ENCODE peak calls at places on chromosomes 4 and X, in nine cellular contexts. One of them, this sample, is unnamed. For H3K9me3, the result is how much of the 10 kb centered on the place peaks cover.

GRCh38 chr4:87278335-87278794 is 44.3 kb downstream of the HSD17B13 start:
- DNase-seq in left ventricle myocardium inferior: no peak
- DNase-seq in tibial artery: no peak
- DNase-seq in neural progenitor cell: peak
- DNase-seq in PC-9: no peak
- DNase-seq in heart left ventricle: no peak
- DNase-seq in A549: no peak
- DNase-seq in keratinocyte: no peak
- DNase-seq in mammary epithelial cell: no peak
- DNase-seq in this sample: no peak

GRCh38 chrX:67614006-67614405 is 70.2 kb downstream of the AR start:
- DNase-seq in left ventricle myocardium inferior: no peak
- DNase-seq in tibial artery: no peak
- DNase-seq in neural progenitor cell: no peak
- DNase-seq in PC-9: no peak
- DNase-seq in heart left ventricle: no peak
- DNase-seq in A549: no peak
- DNase-seq in keratinocyte: no peak
- DNase-seq in mammary epithelial cell: no peak
- DNase-seq in this sample: no peak

GRCh38 chr4:1218892-1219552 is 29.9 kb downstream of the CTBP1 start:
- DNase-seq in left ventricle myocardium inferior: no peak
- DNase-seq in tibial artery: no peak
- DNase-seq in neural progenitor cell: no peak
- DNase-seq in PC-9: no peak
- DNase-seq in heart left ventricle: no peak
- DNase-seq in A549: no peak
- DNase-seq in keratinocyte: no peak
- DNase-seq in mammary epithelial cell: no peak
- DNase-seq in this sample: no peak

GRCh38 chr4:92241094-92241493 is 62.7 kb upstream of the GRID2 start:
- DNase-seq in left ventricle myocardium inferior: no peak
- DNase-seq in tibial artery: no peak
- DNase-seq in neural progenitor cell: no peak
- DNase-seq in PC-9: no peak
- DNase-seq in heart left ventricle: no peak
- DNase-seq in A549: no peak
- DNase-seq in keratinocyte: no peak
- DNase-seq in mammary epithelial cell: peak
- DNase-seq in this sample: no peak

GRCh38 chrX:152821145-152821765 is 9.3 kb downstream of the CETN2 start:
- DNase-seq in left ventricle myocardium inferior: no peak
- DNase-seq in tibial artery: no peak
- DNase-seq in neural progenitor cell: peak
- DNase-seq in PC-9: peak
- DNase-seq in heart left ventricle: no peak
- DNase-seq in A549: peak
- DNase-seq in keratinocyte: no peak
- DNase-seq in mammary epithelial cell: peak
- DNase-seq in this sample: no peak

GRCh38 chr4:38068107-38068506 is 107.9 kb downstream of the PTTG2 start:
- DNase-seq in left ventricle myocardium inferior: no peak
- DNase-seq in tibial artery: no peak
- DNase-seq in neural progenitor cell: no peak
- DNase-seq in PC-9: no peak
- DNase-seq in heart left ventricle: no peak
- DNase-seq in A549: no peak
- DNase-seq in keratinocyte: no peak
- DNase-seq in mammary epithelial cell: no peak
- DNase-seq in this sample: no peak

GRCh38 chr4:118034061-118034785 is at the start of gene NDST3:
- DNase-seq in left ventricle myocardium inferior: no peak
- DNase-seq in tibial artery: peak
- DNase-seq in neural progenitor cell: peak
- DNase-seq in PC-9: peak
- DNase-seq in heart left ventricle: peak
- DNase-seq in A549: peak
- DNase-seq in keratinocyte: peak
- DNase-seq in mammary epithelial cell: peak
- DNase-seq in this sample: no peak

GRCh38 chrX:68570598-68570997 is 71.7 kb downstream of the YIPF6 start:
- DNase-seq in left ventricle myocardium inferior: no peak
- DNase-seq in tibial artery: no peak
- DNase-seq in neural progenitor cell: no peak
- DNase-seq in PC-9: no peak
- DNase-seq in heart left ventricle: no peak
- DNase-seq in A549: no peak
- DNase-seq in keratinocyte: no peak
- DNase-seq in mammary epithelial cell: peak
- DNase-seq in this sample: no peak

GRCh38 chr4:61202638-61203495 is 2.7 kb downstream of the ADGRL3 start:
- DNase-seq in left ventricle myocardium inferior: peak
- DNase-seq in tibial artery: no peak
- DNase-seq in neural progenitor cell: peak
- DNase-seq in PC-9: no peak
- DNase-seq in heart left ventricle: peak
- DNase-seq in A549: no peak
- DNase-seq in keratinocyte: no peak
- DNase-seq in mammary epithelial cell: peak
- DNase-seq in this sample: no peak

GRCh38 chr4:17385403-17385802 is 126.5 kb downstream of the QDPR start:
- DNase-seq in left ventricle myocardium inferior: no peak
- DNase-seq in tibial artery: no peak
- DNase-seq in neural progenitor cell: no peak
- DNase-seq in PC-9: no peak
- DNase-seq in heart left ventricle: no peak
- DNase-seq in A549: no peak
- DNase-seq in keratinocyte: no peak
- DNase-seq in mammary epithelial cell: peak
- DNase-seq in this sample: no peak

GRCh38 chr4:152665691-152666410 is 13.9 kb downstream of the TMEM154 start:
- DNase-seq in left ventricle myocardium inferior: no peak
- DNase-seq in tibial artery: no peak
- DNase-seq in neural progenitor cell: no peak
- DNase-seq in PC-9: no peak
- DNase-seq in heart left ventricle: no peak
- DNase-seq in A549: no peak
- DNase-seq in keratinocyte: no peak
- DNase-seq in mammary epithelial cell: no peak
- DNase-seq in this sample: no peak

GRCh38 chr4:169485791-169486742 is 126.3 kb downstream of the NEK1 start:
- DNase-seq in left ventricle myocardium inferior: no peak
- DNase-seq in tibial artery: no peak
- DNase-seq in neural progenitor cell: peak
- DNase-seq in PC-9: peak
- DNase-seq in heart left ventricle: no peak
- DNase-seq in A549: peak
- DNase-seq in keratinocyte: no peak
- DNase-seq in mammary epithelial cell: peak
- DNase-seq in this sample: no peak

GRCh38 chr4:186033027-186033426 is 35.9 kb upstream of the TLR3 start:
- DNase-seq in left ventricle myocardium inferior: no peak
- DNase-seq in tibial artery: no peak
- DNase-seq in neural progenitor cell: no peak
- DNase-seq in PC-9: no peak
- DNase-seq in heart left ventricle: no peak
- DNase-seq in A549: no peak
- DNase-seq in keratinocyte: no peak
- DNase-seq in mammary epithelial cell: no peak
- DNase-seq in this sample: no peak

GRCh38 chr4:138275946-138276621 is 33.9 kb upstream of the SLC7A11 start:
- DNase-seq in left ventricle myocardium inferior: no peak
- DNase-seq in tibial artery: no peak
- DNase-seq in neural progenitor cell: no peak
- DNase-seq in PC-9: peak
- DNase-seq in heart left ventricle: no peak
- DNase-seq in A549: peak
- DNase-seq in keratinocyte: peak
- DNase-seq in mammary epithelial cell: peak
- DNase-seq in this sample: peak

GRCh38 chrX:23662187-23662586 is 5.1 kb upstream of the PRDX4 start:
- DNase-seq in left ventricle myocardium inferior: no peak
- DNase-seq in tibial artery: no peak
- DNase-seq in neural progenitor cell: no peak
- DNase-seq in PC-9: no peak
- DNase-seq in heart left ventricle: no peak
- DNase-seq in A549: no peak
- DNase-seq in keratinocyte: no peak
- DNase-seq in mammary epithelial cell: no peak
- DNase-seq in this sample: no peak

GRCh38 chrX:30060718-30061117 is 154.6 kb upstream of the MAGEB2 start:
- DNase-seq in left ventricle myocardium inferior: no peak
- DNase-seq in tibial artery: no peak
- DNase-seq in neural progenitor cell: peak
- DNase-seq in PC-9: no peak
- DNase-seq in heart left ventricle: no peak
- DNase-seq in A549: peak
- DNase-seq in keratinocyte: no peak
- DNase-seq in mammary epithelial cell: peak
- DNase-seq in this sample: no peak

GRCh38 chr4:147477439-147477838 is 3.5 kb upstream of the EDNRA start:
- DNase-seq in left ventricle myocardium inferior: no peak
- DNase-seq in tibial artery: no peak
- DNase-seq in neural progenitor cell: no peak
- DNase-seq in PC-9: no peak
- DNase-seq in heart left ventricle: no peak
- DNase-seq in A549: no peak
- DNase-seq in keratinocyte: no peak
- DNase-seq in mammary epithelial cell: no peak
- DNase-seq in this sample: no peak

GRCh38 chr4:151555151-151555945 is 146.4 kb downstream of the FHIP1A start:
- DNase-seq in left ventricle myocardium inferior: no peak
- DNase-seq in tibial artery: no peak
- DNase-seq in neural progenitor cell: no peak
- DNase-seq in PC-9: no peak
- DNase-seq in heart left ventricle: no peak
- DNase-seq in A549: no peak
- DNase-seq in keratinocyte: no peak
- DNase-seq in mammary epithelial cell: peak
- DNase-seq in this sample: no peak

GRCh38 chr4:20684852-20685763 is 15.2 kb upstream of the PACRGL start:
- DNase-seq in left ventricle myocardium inferior: no peak
- DNase-seq in tibial artery: no peak
- DNase-seq in neural progenitor cell: peak
- DNase-seq in PC-9: no peak
- DNase-seq in heart left ventricle: no peak
- DNase-seq in A549: peak
- DNase-seq in keratinocyte: no peak
- DNase-seq in mammary epithelial cell: no peak
- DNase-seq in this sample: peak

DNA sequence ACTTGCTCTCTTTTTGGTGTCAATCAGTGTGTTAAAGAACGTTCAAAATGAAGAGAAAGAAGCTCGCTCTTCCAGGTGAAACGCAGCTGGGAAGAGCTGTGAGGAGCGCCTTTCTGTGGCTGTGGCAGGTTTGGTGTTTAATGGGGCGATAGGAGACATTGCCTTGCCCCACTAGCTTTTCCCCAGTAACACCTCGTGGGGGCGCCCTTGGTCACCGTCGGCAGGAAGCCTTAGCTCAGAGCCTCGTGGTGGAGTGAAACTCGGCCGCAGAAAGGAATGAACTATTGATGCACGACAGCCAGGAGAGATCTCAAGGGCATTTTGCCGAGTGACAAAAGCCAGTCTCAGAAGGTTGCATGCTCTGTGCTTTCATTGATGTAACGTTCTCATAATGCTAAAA is 65.1 kb downstream of the GPR143 start:
- DNase-seq in left ventricle myocardium inferior: no peak
- DNase-seq in tibial artery: no peak
- DNase-seq in neural progenitor cell: no peak
- DNase-seq in PC-9: no peak
- DNase-seq in heart left ventricle: no peak
- DNase-seq in A549: no peak
- DNase-seq in keratinocyte: no peak
- DNase-seq in mammary epithelial cell: no peak
- DNase-seq in this sample: no peak
- TF ChIP-seq CTCF in left ventricle myocardium inferior: no peak
- TF ChIP-seq CTCF in tibial artery: no peak
- TF ChIP-seq CTCF in neural progenitor cell: no peak
- TF ChIP-seq CTCF in PC-9: no peak
- TF ChIP-seq CTCF in heart left ventricle: no peak
- TF ChIP-seq CTCF in A549: no peak
- TF ChIP-seq CTCF in keratinocyte: no peak
- TF ChIP-seq CTCF in mammary epithelial cell: no peak
- TF ChIP-seq CTCF in this sample: no peak

DNA sequence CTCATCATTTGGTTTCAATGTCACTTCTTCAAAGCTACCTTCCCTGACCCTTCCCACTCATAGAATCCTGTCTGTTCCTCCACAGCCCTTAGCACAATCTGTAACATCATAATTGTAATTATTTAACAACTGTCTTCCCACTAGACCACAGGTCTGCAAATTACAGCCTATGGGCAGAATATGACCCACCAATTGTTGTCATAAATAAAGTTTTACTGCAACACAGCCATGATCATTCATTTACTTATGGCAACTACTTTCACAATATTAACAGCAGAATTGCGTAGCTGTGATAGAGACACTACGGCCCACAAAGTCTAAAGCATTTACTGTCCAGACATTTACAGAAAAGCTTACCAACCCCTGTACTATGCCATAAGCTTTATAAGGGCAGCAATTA is 15.9 kb downstream of the USP46 start:
- DNase-seq in left ventricle myocardium inferior: no peak
- DNase-seq in tibial artery: no peak
- DNase-seq in neural progenitor cell: no peak
- DNase-seq in PC-9: no peak
- DNase-seq in heart left ventricle: no peak
- DNase-seq in A549: no peak
- DNase-seq in keratinocyte: no peak
- DNase-seq in mammary epithelial cell: no peak
- DNase-seq in this sample: no peak
- H3K27ac ChIP-seq in left ventricle myocardium inferior: peak
- H3K27ac ChIP-seq in tibial artery: no peak
- H3K27ac ChIP-seq in neural progenitor cell: no peak
- H3K27ac ChIP-seq in PC-9: no peak
- H3K27ac ChIP-seq in heart left ventricle: peak
- H3K27ac ChIP-seq in A549: no peak
- H3K27ac ChIP-seq in keratinocyte: no peak
- H3K27ac ChIP-seq in mammary epithelial cell: no peak
- H3K27ac ChIP-seq in this sample: no peak

DNA sequence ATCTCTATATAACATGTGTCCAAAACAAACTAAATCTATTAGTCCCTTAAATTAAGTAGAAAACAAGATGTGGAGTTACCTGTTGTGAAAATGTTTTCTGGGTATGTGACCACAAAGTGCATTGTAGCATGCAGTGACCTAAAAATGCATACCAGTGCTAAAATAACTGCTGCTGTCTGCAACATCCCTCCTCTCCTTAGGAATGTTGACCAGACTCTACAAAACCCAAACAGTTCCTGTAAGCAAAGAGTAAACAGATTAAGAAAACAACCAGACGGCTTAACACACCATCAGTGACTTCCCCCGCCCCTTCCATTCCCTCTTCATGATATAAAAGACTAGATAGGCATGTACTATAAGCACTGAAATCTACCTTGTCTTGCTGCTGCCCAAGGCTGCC is 15.8 kb upstream of the RAB33B start:
- DNase-seq in left ventricle myocardium inferior: no peak
- DNase-seq in tibial artery: no peak
- DNase-seq in neural progenitor cell: no peak
- DNase-seq in PC-9: no peak
- DNase-seq in heart left ventricle: no peak
- DNase-seq in A549: no peak
- DNase-seq in keratinocyte: no peak
- DNase-seq in mammary epithelial cell: no peak
- DNase-seq in this sample: no peak
- H3K9me3 ChIP-seq in left ventricle myocardium inferior: under half
- H3K9me3 ChIP-seq in tibial artery: under half
- H3K9me3 ChIP-seq in neural progenitor cell: under half
- H3K9me3 ChIP-seq in PC-9: under half
- H3K9me3 ChIP-seq in heart left ventricle: under half
- H3K9me3 ChIP-seq in A549: under half
- H3K9me3 ChIP-seq in keratinocyte: under half
- H3K9me3 ChIP-seq in mammary epithelial cell: under half
- H3K9me3 ChIP-seq in this sample: under half

GRCh38 chrX:117510453-117510852 is 606.2 kb downstream of the KLHL13 start:
- DNase-seq in left ventricle myocardium inferior: no peak
- DNase-seq in tibial artery: no peak
- DNase-seq in neural progenitor cell: peak
- DNase-seq in PC-9: no peak
- DNase-seq in heart left ventricle: no peak
- DNase-seq in A549: peak
- DNase-seq in keratinocyte: no peak
- DNase-seq in mammary epithelial cell: no peak
- DNase-seq in this sample: no peak
- TF ChIP-seq CTCF in left ventricle myocardium inferior: no peak
- TF ChIP-seq CTCF in tibial artery: no peak
- TF ChIP-seq CTCF in neural progenitor cell: peak
- TF ChIP-seq CTCF in PC-9: peak
- TF ChIP-seq CTCF in heart left ventricle: no peak
- TF ChIP-seq CTCF in A549: no peak
- TF ChIP-seq CTCF in keratinocyte: peak
- TF ChIP-seq CTCF in mammary epithelial cell: peak
- TF ChIP-seq CTCF in this sample: no peak